ENCODE peak calls at places on chromosome 1, in six cellular contexts. B is keratinocyte; I is adrenal gland; T is tibial nerve; S is CD8-positive, alpha-beta T cell; A is lung. H is an unnamed sample. For H3K4me1, the result is how much of the 10 kb centered on the place peaks cover.

GRCh38 chr1:26824735-26825134 is 1.8 kb upstream of the ZDHHC18 start:
- DNase-seq in I (no peak), A (no peak), B (no peak), T (no peak), S (no peak), H (no peak)

GRCh38 chr1:3604468-3604974 is 6.8 kb downstream of the MEGF6 start:
- DNase-seq in I (no peak), A (no peak), S (no peak), B (no peak), T (no peak), H (no peak)

GRCh38 chr1:182301467-182302198 is 90.0 kb downstream of the GLUL start:
- DNase-seq in T (no peak), S (no peak), A (no peak), I (no peak), B (no peak), H (no peak)

GRCh38 chr1:161171696-161172095 is 5.5 kb downstream of the PPOX start:
- DNase-seq in B (no peak), A (no peak), I (no peak), T (no peak), S (no peak), H (no peak)

GRCh38 chr1:54230507-54231339 is 30.8 kb downstream of the MRPL37 start:
- DNase-seq in I (no peak), S (no peak), A (no peak), B (no peak), T (no peak), H (no peak)

GRCh38 chr1:165444897-165445370 is at the start of gene RXRG:
- DNase-seq in B (no peak), S (peak), A (peak), I (no peak), T (peak), H (no peak)

GRCh38 chr1:179883040-179883501 is 986 bp downstream of the TOR1AIP1 start:
- DNase-seq in A (no peak), S (peak), B (no peak), T (no peak), I (no peak), H (no peak)

GRCh38 chr1:217747156-217747769 is 116.1 kb downstream of the SPATA17 start:
- DNase-seq in I (no peak), S (no peak), A (no peak), T (no peak), B (peak), H (peak)

GRCh38 chr1:65615859-65616258 is 176.8 kb upstream of the PDE4B start:
- DNase-seq in B (no peak), A (no peak), T (no peak), S (no peak), I (no peak), H (no peak)

GRCh38 chr1:9435101-9435636 is 104.1 kb upstream of the SLC25A33 start:
- DNase-seq in A (no peak), B (no peak), I (no peak), S (no peak), T (no peak), H (no peak)

GRCh38 chr1:168893359-168893791 is 164.4 kb upstream of the DPT start:
- DNase-seq in B (peak), A (no peak), S (no peak), T (no peak), I (no peak), H (no peak)

DNA sequence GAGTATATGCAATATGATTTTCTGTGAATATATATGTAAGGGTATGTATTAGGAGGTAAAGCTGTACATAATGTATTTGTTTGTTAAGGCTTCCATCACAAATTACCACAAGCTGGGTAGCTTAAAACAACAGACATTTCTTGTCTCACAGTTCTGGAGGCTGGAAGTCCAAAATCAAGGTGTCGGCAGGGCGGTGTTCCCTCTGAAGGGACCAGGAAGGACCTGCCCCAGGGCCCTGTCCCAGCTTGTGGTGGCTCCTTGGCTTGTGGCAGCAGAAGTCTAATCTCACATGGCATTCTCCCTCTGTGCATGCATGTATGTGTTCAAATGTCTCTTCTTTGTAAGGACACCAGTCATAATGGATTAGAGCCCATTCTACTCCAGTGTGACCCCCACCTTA is 17.1 kb downstream of the TRIM67 start:
- DNase-seq in B (no peak), T (no peak), S (no peak), I (no peak), A (no peak), H (no peak)
- H3K4me1 ChIP-seq in B (under half), T (under half), S (under half), I (under half), A (under half), H (under half)

GRCh38 chr1:29586215-29586614 is 349.9 kb downstream of the PTPRU start:
- DNase-seq in A (no peak), B (no peak), T (no peak), I (no peak), S (no peak), H (no peak)

GRCh38 chr1:29584816-29585600 is 348.7 kb downstream of the PTPRU start:
- DNase-seq in S (no peak), I (no peak), A (no peak), T (no peak), B (no peak), H (peak)

GRCh38 chr1:29585656-29586055 is 349.3 kb downstream of the PTPRU start:
- DNase-seq in S (no peak), I (no peak), A (no peak), B (no peak), T (no peak), H (peak)

GRCh38 chr1:29583727-29584126 is 347.4 kb downstream of the PTPRU start:
- DNase-seq in S (no peak), T (no peak), A (no peak), I (no peak), B (peak), H (no peak)

GRCh38 chr1:29584362-29584761 is 348.0 kb downstream of the PTPRU start:
- DNase-seq in T (no peak), B (no peak), S (no peak), I (no peak), A (no peak), H (peak)
- H3K4me3 ChIP-seq in T (no peak), B (no peak), S (no peak), I (no peak), A (no peak), H (no peak)

GRCh38 chr1:156421939-156422601 is 53.1 kb downstream of the RHBG start:
- DNase-seq in T (no peak), I (no peak), B (no peak), S (no peak), A (no peak), H (no peak)
- H3K27ac ChIP-seq in T (no peak), I (no peak), B (no peak), S (no peak), A (no peak), H (no peak)

DNA sequence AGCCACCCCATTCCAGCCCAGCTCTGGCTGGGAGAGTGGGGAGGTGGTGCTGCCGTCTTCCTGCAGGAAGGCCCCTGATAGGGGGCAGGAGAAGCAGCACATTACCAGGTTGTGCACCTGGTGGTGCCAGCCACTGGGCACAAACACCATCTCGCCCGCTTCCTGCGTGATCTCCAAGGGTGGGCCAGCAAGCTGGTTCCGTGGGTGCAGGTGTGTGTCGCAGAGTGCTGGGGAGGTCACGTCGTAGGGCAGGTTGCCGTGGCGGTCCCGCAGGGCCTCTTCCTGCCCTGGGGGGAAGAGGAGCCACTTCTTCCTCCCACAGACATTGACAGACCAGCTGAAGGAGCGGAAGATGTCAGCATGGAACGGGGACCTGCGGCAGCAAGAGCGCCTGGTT is 1.8 kb downstream of the JMJD4 start:
- DNase-seq in I (no peak), A (no peak), B (no peak), S (no peak), T (no peak), H (no peak)
- H3K4me1 ChIP-seq in I (under half), A (under half), B (under half), S (under half), T (under half), H (under half)

GRCh38 chr1:39205102-39205780 is 746 bp downstream of the MACF1 start:
- DNase-seq in S (peak), B (no peak), A (peak), T (no peak), I (no peak), H (peak)
- H3K4me3 ChIP-seq in S (peak), B (no peak), A (no peak), T (peak), I (no peak), H (peak)

GRCh38 chr1:5324903-5325302 is 667.3 kb downstream of the NPHP4 start:
- DNase-seq in I (no peak), S (no peak), B (no peak), T (no peak), A (no peak), H (no peak)

GRCh38 chr1:5331101-5331500 is 661.1 kb downstream of the NPHP4 start:
- DNase-seq in T (no peak), B (no peak), I (no peak), S (no peak), A (no peak), H (no peak)

GRCh38 chr1:5333326-5333725 is 658.9 kb downstream of the NPHP4 start:
- DNase-seq in A (no peak), T (no peak), B (no peak), S (no peak), I (no peak), H (no peak)

GRCh38 chr1:5329068-5329739 is 663.0 kb downstream of the NPHP4 start:
- DNase-seq in I (no peak), S (no peak), B (no peak), T (no peak), A (no peak), H (no peak)
- H3K27ac ChIP-seq in I (no peak), S (peak), B (no peak), T (no peak), A (no peak), H (no peak)

H was measured in SJSA1.